ENCODE peak calls at places on chromosomes 12 and 14, in ten cellular contexts. One of them, this sample, is unnamed.

GRCh38 chr12:107514887-107515445 is 170.6 kb upstream of the PWP1 start:
- DNase-seq in stimulated activated CD8-positive, alpha-beta memory T cell treated with anti-CD3 and anti-CD28 coated beads, Interleukin-7, amount 100 ng/mL, for 1 hour: no peak
- DNase-seq in GM18507: no peak
- DNase-seq in NCI-H748 treated with DMSO at 0.1 percent for 48 hours: no peak
- DNase-seq in H7: no peak
- DNase-seq in G401: no peak
- DNase-seq in A172: no peak
- DNase-seq in RWPE1: peak
- DNase-seq in uterus: no peak
- DNase-seq in HFFc6: no peak
- DNase-seq in this sample: no peak

GRCh38 chr14:33432407-33433023 is 493.8 kb downstream of the NPAS3 start:
- DNase-seq in stimulated activated CD8-positive, alpha-beta memory T cell treated with anti-CD3 and anti-CD28 coated beads, Interleukin-7, amount 100 ng/mL, for 1 hour: no peak
- DNase-seq in GM18507: no peak
- DNase-seq in NCI-H748 treated with DMSO at 0.1 percent for 48 hours: peak
- DNase-seq in H7: no peak
- DNase-seq in G401: no peak
- DNase-seq in A172: peak
- DNase-seq in RWPE1: peak
- DNase-seq in uterus: no peak
- DNase-seq in HFFc6: peak
- DNase-seq in this sample: no peak

GRCh38 chr12:2672863-2673262 is 121.9 kb upstream of the FKBP4 start:
- DNase-seq in stimulated activated CD8-positive, alpha-beta memory T cell treated with anti-CD3 and anti-CD28 coated beads, Interleukin-7, amount 100 ng/mL, for 1 hour: no peak
- DNase-seq in GM18507: no peak
- DNase-seq in NCI-H748 treated with DMSO at 0.1 percent for 48 hours: no peak
- DNase-seq in H7: no peak
- DNase-seq in G401: no peak
- DNase-seq in A172: no peak
- DNase-seq in RWPE1: no peak
- DNase-seq in uterus: no peak
- DNase-seq in HFFc6: no peak
- DNase-seq in this sample: no peak

GRCh38 chr14:61466249-61466904 is 145.0 kb downstream of the PRKCH start:
- DNase-seq in stimulated activated CD8-positive, alpha-beta memory T cell treated with anti-CD3 and anti-CD28 coated beads, Interleukin-7, amount 100 ng/mL, for 1 hour: no peak
- DNase-seq in GM18507: no peak
- DNase-seq in NCI-H748 treated with DMSO at 0.1 percent for 48 hours: no peak
- DNase-seq in H7: peak
- DNase-seq in G401: no peak
- DNase-seq in A172: no peak
- DNase-seq in RWPE1: peak
- DNase-seq in uterus: peak
- DNase-seq in HFFc6: peak
- DNase-seq in this sample: no peak

GRCh38 chr14:51527073-51527472 is 124.6 kb upstream of the FRMD6 start:
- DNase-seq in stimulated activated CD8-positive, alpha-beta memory T cell treated with anti-CD3 and anti-CD28 coated beads, Interleukin-7, amount 100 ng/mL, for 1 hour: no peak
- DNase-seq in GM18507: no peak
- DNase-seq in NCI-H748 treated with DMSO at 0.1 percent for 48 hours: no peak
- DNase-seq in H7: no peak
- DNase-seq in G401: no peak
- DNase-seq in A172: no peak
- DNase-seq in RWPE1: no peak
- DNase-seq in uterus: no peak
- DNase-seq in HFFc6: peak
- DNase-seq in this sample: no peak

GRCh38 chr12:53736602-53737493 is 9.6 kb upstream of the CALCOCO1 start:
- DNase-seq in stimulated activated CD8-positive, alpha-beta memory T cell treated with anti-CD3 and anti-CD28 coated beads, Interleukin-7, amount 100 ng/mL, for 1 hour: no peak
- DNase-seq in GM18507: no peak
- DNase-seq in NCI-H748 treated with DMSO at 0.1 percent for 48 hours: no peak
- DNase-seq in H7: no peak
- DNase-seq in G401: peak
- DNase-seq in A172: no peak
- DNase-seq in RWPE1: no peak
- DNase-seq in uterus: no peak
- DNase-seq in HFFc6: no peak
- DNase-seq in this sample: no peak

GRCh38 chr14:38469156-38469555 is 213.3 kb upstream of the CLEC14A start:
- DNase-seq in stimulated activated CD8-positive, alpha-beta memory T cell treated with anti-CD3 and anti-CD28 coated beads, Interleukin-7, amount 100 ng/mL, for 1 hour: no peak
- DNase-seq in GM18507: no peak
- DNase-seq in NCI-H748 treated with DMSO at 0.1 percent for 48 hours: no peak
- DNase-seq in H7: no peak
- DNase-seq in G401: no peak
- DNase-seq in A172: no peak
- DNase-seq in RWPE1: no peak
- DNase-seq in uterus: no peak
- DNase-seq in HFFc6: no peak
- DNase-seq in this sample: no peak

GRCh38 chr14:77125275-77126073 is 16.1 kb downstream of the ZDHHC22 start:
- DNase-seq in stimulated activated CD8-positive, alpha-beta memory T cell treated with anti-CD3 and anti-CD28 coated beads, Interleukin-7, amount 100 ng/mL, for 1 hour: no peak
- DNase-seq in GM18507: no peak
- DNase-seq in NCI-H748 treated with DMSO at 0.1 percent for 48 hours: no peak
- DNase-seq in H7: peak
- DNase-seq in G401: no peak
- DNase-seq in A172: no peak
- DNase-seq in RWPE1: no peak
- DNase-seq in uterus: no peak
- DNase-seq in HFFc6: no peak
- DNase-seq in this sample: no peak

GRCh38 chr14:35985504-35986218 is 159.5 kb downstream of the BRMS1L start:
- DNase-seq in stimulated activated CD8-positive, alpha-beta memory T cell treated with anti-CD3 and anti-CD28 coated beads, Interleukin-7, amount 100 ng/mL, for 1 hour: no peak
- DNase-seq in GM18507: no peak
- DNase-seq in NCI-H748 treated with DMSO at 0.1 percent for 48 hours: no peak
- DNase-seq in H7: no peak
- DNase-seq in G401: no peak
- DNase-seq in A172: peak
- DNase-seq in RWPE1: no peak
- DNase-seq in uterus: no peak
- DNase-seq in HFFc6: no peak
- DNase-seq in this sample: no peak

GRCh38 chr14:67172056-67172455 is 17.2 kb upstream of the GARIN2 start:
- DNase-seq in stimulated activated CD8-positive, alpha-beta memory T cell treated with anti-CD3 and anti-CD28 coated beads, Interleukin-7, amount 100 ng/mL, for 1 hour: no peak
- DNase-seq in GM18507: no peak
- DNase-seq in NCI-H748 treated with DMSO at 0.1 percent for 48 hours: no peak
- DNase-seq in H7: no peak
- DNase-seq in G401: no peak
- DNase-seq in A172: no peak
- DNase-seq in RWPE1: no peak
- DNase-seq in uterus: no peak
- DNase-seq in HFFc6: no peak
- DNase-seq in this sample: no peak

GRCh38 chr12:122411537-122411936 is 10.9 kb downstream of the CLIP1 start:
- DNase-seq in stimulated activated CD8-positive, alpha-beta memory T cell treated with anti-CD3 and anti-CD28 coated beads, Interleukin-7, amount 100 ng/mL, for 1 hour: no peak
- DNase-seq in GM18507: no peak
- DNase-seq in NCI-H748 treated with DMSO at 0.1 percent for 48 hours: no peak
- DNase-seq in H7: no peak
- DNase-seq in G401: peak
- DNase-seq in A172: no peak
- DNase-seq in RWPE1: no peak
- DNase-seq in uterus: no peak
- DNase-seq in HFFc6: no peak
- DNase-seq in this sample: no peak

GRCh38 chr12:103793512-103794045 is 47.5 kb downstream of the NT5DC3 start:
- DNase-seq in stimulated activated CD8-positive, alpha-beta memory T cell treated with anti-CD3 and anti-CD28 coated beads, Interleukin-7, amount 100 ng/mL, for 1 hour: no peak
- DNase-seq in GM18507: no peak
- DNase-seq in NCI-H748 treated with DMSO at 0.1 percent for 48 hours: no peak
- DNase-seq in H7: no peak
- DNase-seq in G401: no peak
- DNase-seq in A172: no peak
- DNase-seq in RWPE1: no peak
- DNase-seq in uterus: no peak
- DNase-seq in HFFc6: no peak
- DNase-seq in this sample: no peak

GRCh38 chr14:70808023-70808401 is 1.3 kb downstream of the MAP3K9 start:
- DNase-seq in stimulated activated CD8-positive, alpha-beta memory T cell treated with anti-CD3 and anti-CD28 coated beads, Interleukin-7, amount 100 ng/mL, for 1 hour: no peak
- DNase-seq in GM18507: no peak
- DNase-seq in NCI-H748 treated with DMSO at 0.1 percent for 48 hours: no peak
- DNase-seq in H7: peak
- DNase-seq in G401: peak
- DNase-seq in A172: no peak
- DNase-seq in RWPE1: no peak
- DNase-seq in uterus: no peak
- DNase-seq in HFFc6: no peak
- DNase-seq in this sample: peak

GRCh38 chr12:118334241-118334640 is 38.5 kb downstream of the TAOK3 start:
- DNase-seq in stimulated activated CD8-positive, alpha-beta memory T cell treated with anti-CD3 and anti-CD28 coated beads, Interleukin-7, amount 100 ng/mL, for 1 hour: no peak
- DNase-seq in GM18507: no peak
- DNase-seq in NCI-H748 treated with DMSO at 0.1 percent for 48 hours: no peak
- DNase-seq in H7: no peak
- DNase-seq in G401: no peak
- DNase-seq in A172: no peak
- DNase-seq in RWPE1: no peak
- DNase-seq in uterus: no peak
- DNase-seq in HFFc6: no peak
- DNase-seq in this sample: no peak

GRCh38 chr12:108839011-108839889 is 18.1 kb downstream of the SSH1 start:
- DNase-seq in stimulated activated CD8-positive, alpha-beta memory T cell treated with anti-CD3 and anti-CD28 coated beads, Interleukin-7, amount 100 ng/mL, for 1 hour: no peak
- DNase-seq in GM18507: no peak
- DNase-seq in NCI-H748 treated with DMSO at 0.1 percent for 48 hours: no peak
- DNase-seq in H7: no peak
- DNase-seq in G401: peak
- DNase-seq in A172: peak
- DNase-seq in RWPE1: no peak
- DNase-seq in uterus: peak
- DNase-seq in HFFc6: peak
- DNase-seq in this sample: no peak

GRCh38 chr12:28092396-28092795 is 97.9 kb upstream of the CCDC91 start:
- DNase-seq in stimulated activated CD8-positive, alpha-beta memory T cell treated with anti-CD3 and anti-CD28 coated beads, Interleukin-7, amount 100 ng/mL, for 1 hour: no peak
- DNase-seq in GM18507: no peak
- DNase-seq in NCI-H748 treated with DMSO at 0.1 percent for 48 hours: no peak
- DNase-seq in H7: no peak
- DNase-seq in G401: no peak
- DNase-seq in A172: no peak
- DNase-seq in RWPE1: no peak
- DNase-seq in uterus: no peak
- DNase-seq in HFFc6: no peak
- DNase-seq in this sample: no peak

GRCh38 chr14:59354666-59355065 is 110.5 kb downstream of the GPR135 start:
- DNase-seq in stimulated activated CD8-positive, alpha-beta memory T cell treated with anti-CD3 and anti-CD28 coated beads, Interleukin-7, amount 100 ng/mL, for 1 hour: no peak
- DNase-seq in GM18507: no peak
- DNase-seq in NCI-H748 treated with DMSO at 0.1 percent for 48 hours: no peak
- DNase-seq in H7: no peak
- DNase-seq in G401: no peak
- DNase-seq in A172: peak
- DNase-seq in RWPE1: peak
- DNase-seq in uterus: no peak
- DNase-seq in HFFc6: peak
- DNase-seq in this sample: no peak